ENCODE peak calls at places on chromosomes 11 and 22, in seven cellular contexts. E is HCT116, P is body of pancreas, R is GM23248, H is OCI-LY7, T is ovary, Q is A549. Z is an unnamed sample. For H3K4me1, the result is how much of the 10 kb centered on the place peaks cover.

GRCh38 chr11:17164361-17165246 is 43.2 kb downstream of the PIK3C2A start:
- DNase-seq in E (no peak), P (no peak), R (no peak), H (no peak), T (no peak), Q (no peak), Z (no peak)

GRCh38 chr11:67524480-67524808 is 1.2 kb upstream of the CABP2 start:
- DNase-seq in E (no peak), P (no peak), R (no peak), H (no peak), T (no peak), Q (no peak), Z (no peak)

GRCh38 chr22:46866591-46866990 is 104.1 kb downstream of the TBC1D22A start:
- DNase-seq in E (no peak), P (no peak), R (peak), H (no peak), T (no peak), Q (no peak), Z (no peak)

GRCh38 chr11:35662649-35663407 is at the start of gene TRIM44:
- DNase-seq in E (peak), P (peak), R (peak), H (peak), T (peak), Q (peak), Z (peak)

GRCh38 chr11:34181254-34181653 is 75.8 kb downstream of the NAT10 start:
- DNase-seq in E (no peak), P (no peak), R (no peak), H (no peak), T (no peak), Q (no peak), Z (no peak)

GRCh38 chr11:86999859-87000753 is 37.6 kb upstream of the TMEM135 start:
- DNase-seq in E (no peak), P (peak), R (peak), H (no peak), T (no peak), Q (peak), Z (peak)

GRCh38 chr22:46072981-46073682 is 77.2 kb upstream of the PPARA start:
- DNase-seq in E (no peak), P (peak), R (peak), H (no peak), T (peak), Q (no peak), Z (peak)

GRCh38 chr22:40241200-40241763 is 63.6 kb downstream of the TNRC6B start:
- DNase-seq in E (no peak), P (no peak), R (no peak), H (no peak), T (no peak), Q (no peak), Z (no peak)

GRCh38 chr11:4699697-4700435 is 2.2 kb upstream of the OR51E2 start:
- DNase-seq in E (no peak), P (no peak), R (no peak), H (no peak), T (no peak), Q (no peak), Z (no peak)

GRCh38 chr11:126890561-126890960 is 110.0 kb downstream of the KIRREL3 start:
- DNase-seq in E (no peak), P (no peak), R (no peak), H (no peak), T (no peak), Q (no peak), Z (no peak)

GRCh38 chr22:35314161-35314942 is 14.7 kb downstream of the TOM1 start:
- DNase-seq in E (no peak), P (no peak), R (no peak), H (no peak), T (peak), Q (no peak), Z (no peak)

GRCh38 chr22:44444341-44445306 is 53.4 kb downstream of the RTL6 start:
- DNase-seq in E (no peak), P (no peak), R (peak), H (peak), T (peak), Q (no peak), Z (no peak)
- H3K4me1 ChIP-seq in E (under half), P (under half), R (under half), H (under half), T (under half), Q (under half), Z (under half)

GRCh38 chr11:1765871-1766718 is 2.4 kb upstream of the CTSD start:
- DNase-seq in E (no peak), P (peak), R (no peak), H (no peak), T (peak), Q (no peak), Z (no peak)

GRCh38 chr11:1770061-1770460 is 6.3 kb upstream of the CTSD start:
- DNase-seq in E (no peak), P (no peak), R (no peak), H (no peak), T (no peak), Q (no peak), Z (peak)

GRCh38 chr11:1766719-1767398 is 3.1 kb upstream of the CTSD start:
- DNase-seq in E (no peak), P (peak), R (no peak), H (no peak), T (peak), Q (no peak), Z (no peak)

GRCh38 chr11:1767399-1768140 is 3.8 kb upstream of the CTSD start:
- DNase-seq in E (no peak), P (peak), R (no peak), H (no peak), T (peak), Q (no peak), Z (peak)

DNA sequence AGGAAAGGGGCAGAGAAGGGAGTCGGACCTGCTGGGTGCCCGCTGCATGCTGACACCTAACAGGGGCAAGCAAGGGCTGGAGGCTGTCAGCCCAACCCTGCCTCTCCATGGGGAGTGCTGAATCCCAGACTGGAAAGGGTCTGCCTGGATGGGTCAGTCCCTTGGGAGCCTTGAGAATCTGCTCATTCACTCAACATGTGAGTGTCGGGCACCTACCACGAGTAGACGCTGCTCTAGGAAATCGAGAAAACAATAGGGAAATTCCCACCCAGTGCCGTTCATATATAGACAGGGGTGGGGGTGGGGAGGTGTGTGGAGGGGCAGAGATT is 4.4 kb upstream of the CTSD start:
- DNase-seq in E (no peak), P (no peak), R (no peak), H (no peak), T (no peak), Q (no peak), Z (no peak)
- H3K4me1 ChIP-seq in E (under half), P (under half), R (under half), H (under half), T (under half), Q (under half), Z (under half)

GRCh38 chr11:112644410-112645131 is 316.6 kb upstream of the NCAM1 start:
- DNase-seq in E (no peak), P (no peak), R (no peak), H (no peak), T (no peak), Q (no peak), Z (no peak)
- H3K4me1 ChIP-seq in E (under half), P (under half), R (under half), H (under half), T (under half), Q (under half), Z (under half)

GRCh38 chr11:81967242-81967641 is 766.4 kb downstream of the FAM181B start:
- DNase-seq in E (no peak), P (no peak), R (no peak), H (no peak), T (no peak), Q (no peak), Z (no peak)

GRCh38 chr11:81975261-81975900 is 758.3 kb downstream of the FAM181B start:
- DNase-seq in E (no peak), P (no peak), R (peak), H (no peak), T (no peak), Q (no peak), Z (no peak)

GRCh38 chr11:81966340-81966739 is 767.3 kb downstream of the FAM181B start:
- DNase-seq in E (no peak), P (no peak), R (no peak), H (no peak), T (no peak), Q (no peak), Z (no peak)

DNA sequence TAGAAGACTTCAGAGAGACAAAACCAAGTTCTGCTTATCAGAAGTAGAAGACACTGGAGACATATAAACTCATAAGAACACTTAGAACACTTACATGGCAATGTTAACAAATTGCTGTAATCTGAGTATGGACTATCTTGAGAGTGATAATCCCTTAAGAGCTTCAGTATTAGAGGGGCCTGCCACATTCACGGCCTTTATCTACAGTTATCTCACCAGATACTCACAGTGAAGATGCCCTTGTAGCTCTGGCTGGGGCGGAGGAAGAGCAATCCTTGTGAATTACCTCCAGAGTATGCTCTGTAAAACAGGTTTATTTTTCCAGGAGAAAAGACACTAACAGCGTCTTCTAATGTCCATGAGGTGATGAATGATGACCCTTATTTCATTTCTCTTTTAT is 762.8 kb downstream of the FAM181B start:
- DNase-seq in E (no peak), P (no peak), R (no peak), H (no peak), T (no peak), Q (no peak), Z (no peak)
- H3K4me1 ChIP-seq in E (under half), P (under half), R (under half), H (under half), T (under half), Q (under half), Z (under half)

GRCh38 chr22:49785841-49786451 is 41.7 kb downstream of the BRD1 start:
- DNase-seq in E (no peak), P (no peak), R (no peak), H (no peak), T (no peak), Q (no peak), Z (no peak)
- H3K4me1 ChIP-seq in E (under half), P (under half), R (under half), H (under half), T (under half), Q (under half), Z (under half)

DNA sequence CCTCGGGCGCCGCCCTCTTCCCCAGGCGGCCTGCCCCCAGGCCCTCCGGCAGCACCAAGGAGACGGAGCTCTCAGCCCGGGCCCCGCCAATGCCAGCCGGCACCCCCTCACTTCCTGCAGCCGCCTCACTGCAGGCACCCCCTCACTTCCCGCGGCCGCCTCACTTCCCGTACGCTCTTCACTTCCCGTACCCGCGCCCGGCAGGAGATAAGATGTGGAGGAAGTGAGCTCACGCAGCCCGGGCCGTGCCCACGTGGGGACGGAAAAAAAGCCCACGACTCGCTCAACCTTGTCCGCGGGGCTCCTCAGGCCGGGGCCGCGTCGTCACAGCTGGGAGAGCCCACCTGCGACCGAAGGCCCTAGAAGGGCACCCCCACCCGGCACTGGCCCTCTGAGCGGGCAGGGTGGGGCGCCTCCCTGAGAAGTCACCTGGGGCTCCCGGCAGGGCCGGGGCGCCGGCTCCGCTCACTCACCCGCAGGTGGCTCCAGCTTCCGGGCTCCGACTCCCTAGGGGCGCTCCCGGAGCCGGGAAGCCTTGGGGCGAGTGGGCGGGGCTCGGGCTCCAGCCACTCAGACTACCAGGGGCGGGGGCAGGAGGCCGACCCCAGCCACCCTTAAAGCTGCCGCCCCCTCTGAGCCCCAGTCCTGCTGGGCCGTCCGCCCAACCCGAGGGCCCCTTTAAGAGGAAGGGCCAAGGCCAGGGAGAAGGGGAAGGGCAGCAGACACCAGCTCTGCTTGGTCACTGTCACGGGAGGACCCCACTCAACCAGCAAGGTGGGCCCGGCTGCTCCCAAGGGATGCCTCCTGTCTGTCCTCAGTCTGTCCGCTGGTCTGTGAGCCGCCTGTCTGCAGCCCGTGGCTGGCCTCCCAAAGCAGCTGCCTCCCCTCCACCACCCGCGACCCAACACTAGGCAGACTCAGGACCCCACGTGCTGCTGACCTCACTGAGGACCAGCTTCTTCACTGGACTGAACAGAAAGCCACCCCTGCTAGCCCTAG is 31.4 kb downstream of the PISD start:
- DNase-seq in E (no peak), P (peak), R (peak), H (peak), T (peak), Q (peak), Z (peak)
- H3K4me1 ChIP-seq in E (half or more), P (half or more), R (under half), H (half or more), T (under half), Q (under half), Z (half or more)

GRCh38 chr11:46278387-46279173 is 1.1 kb downstream of the CREB3L1 start:
- DNase-seq in E (no peak), P (peak), R (peak), H (no peak), T (peak), Q (no peak), Z (peak)

GRCh38 chr11:46277623-46278386 is at the start of gene CREB3L1:
- DNase-seq in E (no peak), P (peak), R (peak), H (no peak), T (peak), Q (no peak), Z (peak)

GRCh38 chr11:46273511-46274205 is 3.8 kb upstream of the CREB3L1 start:
- DNase-seq in E (no peak), P (peak), R (peak), H (no peak), T (peak), Q (peak), Z (peak)

GRCh38 chr11:46277313-46277622 is 194 bp upstream of the CREB3L1 start:
- DNase-seq in E (no peak), P (peak), R (peak), H (no peak), T (no peak), Q (no peak), Z (no peak)

GRCh38 chr11:46275964-46276641 is 1.4 kb upstream of the CREB3L1 start:
- DNase-seq in E (no peak), P (peak), R (no peak), H (no peak), T (no peak), Q (no peak), Z (peak)
- H3K4me1 ChIP-seq in E (under half), P (half or more), R (under half), H (under half), T (under half), Q (half or more), Z (half or more)

GRCh38 chr22:36470162-36470993 is 11.1 kb downstream of the TXN2 start:
- DNase-seq in E (peak), P (peak), R (peak), H (peak), T (peak), Q (peak), Z (peak)
- H3K4me1 ChIP-seq in E (half or more), P (under half), R (under half), H (under half), T (under half), Q (under half), Z (half or more)

GRCh38 chr11:65700377-65700776 is 11.7 kb upstream of the KAT5 start:
- DNase-seq in E (no peak), P (no peak), R (no peak), H (no peak), T (no peak), Q (no peak), Z (no peak)

GRCh38 chr11:65699306-65699705 is 12.7 kb upstream of the KAT5 start:
- DNase-seq in E (no peak), P (no peak), R (no peak), H (no peak), T (no peak), Q (no peak), Z (no peak)

GRCh38 chr11:65695459-65696241 is 16.4 kb upstream of the KAT5 start:
- DNase-seq in E (peak), P (peak), R (no peak), H (no peak), T (no peak), Q (no peak), Z (peak)

GRCh38 chr11:65696802-65697552 is 15.1 kb upstream of the KAT5 start:
- DNase-seq in E (no peak), P (no peak), R (no peak), H (no peak), T (no peak), Q (no peak), Z (no peak)

DNA sequence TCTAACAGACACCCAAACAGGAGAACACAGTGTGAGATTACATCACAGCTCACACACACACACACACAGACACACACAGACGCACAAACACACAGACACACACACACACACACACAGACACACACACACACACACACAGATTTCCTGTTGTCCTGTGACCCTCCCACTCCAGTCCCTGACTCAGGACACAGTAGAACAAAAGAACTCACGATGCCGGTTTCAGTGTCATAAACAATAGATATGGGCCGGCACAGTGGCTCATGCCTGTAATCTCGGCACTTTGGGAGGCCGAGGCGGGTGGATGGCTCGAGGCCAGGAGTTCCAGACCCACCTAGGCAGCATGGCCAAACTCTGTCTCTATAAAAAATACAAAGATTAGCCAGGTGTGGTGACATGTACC is 13.8 kb upstream of the KAT5 start:
- DNase-seq in E (no peak), P (no peak), R (no peak), H (no peak), T (no peak), Q (no peak), Z (no peak)
- H3K4me1 ChIP-seq in E (under half), P (under half), R (under half), H (under half), T (under half), Q (under half), Z (under half)

GRCh38 chr22:42431401-42432019 is 693 bp downstream of the NFAM1 start:
- DNase-seq in E (no peak), P (peak), R (no peak), H (no peak), T (no peak), Q (no peak), Z (no peak)
- H3K4me1 ChIP-seq in E (under half), P (under half), R (under half), H (under half), T (under half), Q (under half), Z (under half)

Z was measured in stomach.